ENCODE peak calls at places on chromosomes 4 and X, in seven cellular contexts. Z is HEK293T; X is dermis blood vessel endothelial cell; S is T-helper 2 cell; O is activated naive CD4-positive, alpha-beta T cell treated with anti-CD3 and anti-CD28 coated beads for 36 hours; F is amniotic stem cell; V is stimulated activated CD8-positive, alpha-beta memory T cell treated with anti-CD3 and anti-CD28 coated beads, Interleukin-12 subunit alpha, Interleukin-12 subunit beta, amount 100 ng/mL, for 1 hour. E is an unnamed sample.

GRCh38 chrX:28920554-28920953 is 333.3 kb downstream of the IL1RAPL1 start:
- DNase-seq in O (no peak), Z (peak; percentile 8), S (no peak), V (no peak), X (no peak), F (no peak), E (peak; percentile 47)

GRCh38 chrX:40154853-40155616 is 57.3 kb upstream of the BCOR start:
- DNase-seq in V (no peak), O (peak; percentile 10), X (peak; percentile 84), S (no peak), Z (no peak), F (no peak), E (peak; percentile 63)

GRCh38 chrX:11787564-11787963 is 29.5 kb downstream of the MSL3 start:
- DNase-seq in X (peak; percentile 64), Z (peak; percentile 34), F (no peak), V (peak; percentile 50), S (peak; percentile 45), O (peak; percentile 89), E (peak; percentile 49)

GRCh38 chrX:147476008-147476407 is 435.7 kb upstream of the FMR1 start:
- DNase-seq in V (no peak), O (peak; percentile 15), Z (peak; percentile 45), X (no peak), F (no peak), S (no peak), E (no peak)

GRCh38 chr4:10087152-10087791 is 29.3 kb downstream of the WDR1 start:
- DNase-seq in O (no peak), V (no peak), Z (no peak), S (no peak), F (no peak), X (no peak), E (no peak)

GRCh38 chr4:19844436-19844835 is 407.3 kb upstream of the SLIT2 start:
- DNase-seq in V (no peak), F (no peak), Z (no peak), S (no peak), X (no peak), O (no peak), E (peak; percentile 46)

GRCh38 chr4:59457576-59457975 is 1742.5 kb upstream of the ADGRL3 start:
- DNase-seq in Z (no peak), S (no peak), X (no peak), O (no peak), F (no peak), V (no peak), E (no peak)

GRCh38 chr4:53055274-53055673 is 193.2 kb downstream of the RASL11B start:
- DNase-seq in F (no peak), V (no peak), S (no peak), Z (no peak), O (no peak), X (peak; percentile 5), E (no peak)

GRCh38 chr4:184892999-184893398 is 67.2 kb upstream of the ACSL1 start:
- DNase-seq in F (no peak), X (no peak), O (no peak), S (no peak), Z (no peak), V (no peak), E (no peak)

GRCh38 chr4:1754336-1754735 is 33.0 kb downstream of the TACC3 start:
- DNase-seq in Z (no peak), S (no peak), F (no peak), V (no peak), O (no peak), X (no peak), E (no peak)

GRCh38 chr4:41504167-41504566 is 33.8 kb upstream of the LIMCH1 start:
- DNase-seq in S (no peak), F (no peak), X (no peak), V (no peak), Z (no peak), O (no peak), E (no peak)